ENCODE peak calls at places on chromosomes 2 and 18, in nine cellular contexts. N is HEK293T; B is NCI-H510A; D is stimulated activated CD8-positive, alpha-beta memory T cell treated with anti-CD3 and anti-CD28 coated beads, Interleukin-4, amount 100 ng/mL, for 24 hours; U is ELF-1; G is ureter; F is BJ; Z is CD8-positive, alpha-beta T cell; L is fibroblast of the aortic adventitia. S is an unnamed sample.

GRCh38 chr2:121476714-121477113 is 54.0 kb upstream of the RNU4ATAC start:
- DNase-seq in Z (no peak), F (no peak), L (peak), D (no peak), B (no peak), U (no peak), G (no peak), N (no peak), S (no peak)

GRCh38 chr18:36185157-36185556 is 2.1 kb upstream of the MOCOS start:
- DNase-seq in Z (no peak), B (no peak), D (no peak), U (no peak), F (no peak), G (no peak), N (no peak), L (no peak), S (peak)

GRCh38 chr2:200575957-200576356 is 9.9 kb upstream of the AOX1 start:
- DNase-seq in U (no peak), Z (no peak), F (no peak), L (peak), N (no peak), D (no peak), B (no peak), G (no peak), S (no peak)

GRCh38 chr18:63314991-63315662 is 4.4 kb downstream of the BCL2 start:
- DNase-seq in G (no peak), L (no peak), Z (no peak), D (no peak), U (no peak), F (no peak), N (no peak), B (no peak), S (no peak)

GRCh38 chr2:27992787-27993747 is 102.5 kb downstream of the BABAM2 start:
- DNase-seq in B (no peak), L (peak), G (no peak), N (no peak), F (peak), U (peak), D (no peak), Z (no peak), S (no peak)

GRCh38 chr2:219059375-219059724 is 1.4 kb downstream of the IHH start:
- DNase-seq in Z (no peak), B (no peak), F (no peak), N (no peak), U (peak), D (no peak), L (no peak), G (no peak), S (no peak)

GRCh38 chr2:204353823-204354222 is 191.5 kb upstream of the PARD3B start:
- DNase-seq in Z (no peak), N (no peak), D (no peak), G (no peak), U (no peak), B (no peak), L (peak), F (peak), S (no peak)

GRCh38 chr18:75041586-75041985 is 167.4 kb downstream of the PTGR3 start:
- DNase-seq in B (peak), F (no peak), G (no peak), U (no peak), D (no peak), N (peak), Z (no peak), L (peak), S (peak)

GRCh38 chr2:26344581-26345283 is 1.2 kb upstream of the SELENOI start:
- DNase-seq in L (peak), G (peak), B (no peak), D (no peak), Z (no peak), F (no peak), U (peak), N (no peak), S (no peak)

GRCh38 chr18:49754866-49755265 is 58.5 kb downstream of the ACAA2 start:
- DNase-seq in G (no peak), D (no peak), U (no peak), N (no peak), F (no peak), Z (no peak), L (no peak), B (no peak), S (no peak)

GRCh38 chr2:165646321-165646801 is 147.7 kb downstream of the GALNT3 start:
- DNase-seq in U (no peak), F (peak), N (peak), D (no peak), Z (no peak), L (no peak), G (no peak), B (no peak), S (no peak)

GRCh38 chr18:51229328-51229727 is 31.8 kb upstream of the MEX3C start:
- DNase-seq in L (no peak), Z (no peak), U (no peak), D (no peak), B (no peak), F (no peak), N (no peak), G (no peak), S (no peak)

GRCh38 chr2:237868631-237869356 is 9.4 kb downstream of the RAMP1 start:
- DNase-seq in F (no peak), B (no peak), L (peak), D (no peak), G (no peak), Z (no peak), N (no peak), U (no peak), S (no peak)

GRCh38 chr2:143934913-143935310 is 585.0 kb downstream of the ZEB2 start:
- DNase-seq in L (no peak), B (no peak), N (no peak), G (no peak), U (no peak), Z (no peak), D (no peak), F (no peak), S (no peak)

GRCh38 chr2:199434555-199434954 is 23.2 kb downstream of the SATB2 start:
- DNase-seq in D (no peak), B (no peak), F (no peak), Z (no peak), L (no peak), U (no peak), N (no peak), G (no peak), S (no peak)

GRCh38 chr2:148273158-148273691 is 252.3 kb downstream of the MBD5 start:
- DNase-seq in D (no peak), F (no peak), L (peak), B (no peak), U (peak), N (no peak), Z (no peak), G (no peak), S (no peak)

GRCh38 chr2:229849073-229849472 is 72.7 kb downstream of the TRIP12 start:
- DNase-seq in L (no peak), N (no peak), U (no peak), B (no peak), F (no peak), G (no peak), Z (no peak), D (no peak), S (no peak)

GRCh38 chr18:65876310-65876709 is 125.5 kb downstream of the CDH7 start:
- DNase-seq in G (no peak), N (no peak), L (no peak), Z (no peak), U (no peak), F (no peak), D (no peak), B (no peak), S (no peak)

GRCh38 chr2:69833752-69834151 is 4.3 kb downstream of the GMCL1 start:
- DNase-seq in B (no peak), D (no peak), N (no peak), F (no peak), G (no peak), L (no peak), U (no peak), Z (no peak), S (no peak)

GRCh38 chr2:200609027-200609614 is 23.3 kb downstream of the AOX1 start:
- DNase-seq in N (no peak), G (no peak), B (no peak), Z (no peak), D (no peak), L (peak), F (peak), U (no peak), S (no peak)

GRCh38 chr2:238082858-238083257 is 17.3 kb upstream of the ESPNL start:
- DNase-seq in U (no peak), L (no peak), Z (no peak), G (no peak), D (no peak), F (no peak), N (no peak), B (no peak), S (no peak)

GRCh38 chr18:48488388-48488850 is 50.4 kb upstream of the CTIF start:
- DNase-seq in U (peak), G (peak), B (no peak), F (peak), D (no peak), L (peak), Z (no peak), N (no peak), S (no peak)

GRCh38 chr2:106869512-106870276 is 16.3 kb downstream of the ST6GAL2 start:
- DNase-seq in G (no peak), B (peak), Z (no peak), N (no peak), L (no peak), U (peak), D (no peak), F (no peak), S (no peak)

GRCh38 chr2:219603784-219604183 is 6.1 kb downstream of the STK11IP start:
- DNase-seq in U (no peak), B (no peak), Z (no peak), D (no peak), N (no peak), F (no peak), G (no peak), L (no peak), S (no peak)

GRCh38 chr2:28408764-28409599 is 16.3 kb downstream of the FOSL2 start:
- DNase-seq in F (peak), D (peak), U (no peak), G (peak), N (no peak), Z (peak), L (no peak), B (no peak), S (no peak)

GRCh38 chr18:35484034-35484433 is 13.7 kb downstream of the INO80C start:
- DNase-seq in L (no peak), F (no peak), Z (no peak), B (no peak), G (no peak), D (no peak), N (no peak), U (no peak), S (no peak)

GRCh38 chr2:187541086-187542085 is 12.8 kb downstream of the TFPI start:
- DNase-seq in B (no peak), Z (no peak), N (no peak), L (peak), D (no peak), G (no peak), U (no peak), F (peak), S (no peak)

GRCh38 chr2:41896186-41896846 is 151.5 kb upstream of the PKDCC start:
- DNase-seq in G (no peak), U (peak), F (no peak), Z (no peak), D (no peak), N (no peak), B (no peak), L (no peak), S (no peak)

GRCh38 chr2:24893934-24894333 is 26.1 kb downstream of the ADCY3 start:
- DNase-seq in U (no peak), L (no peak), D (no peak), G (no peak), F (no peak), B (no peak), Z (no peak), N (no peak), S (no peak)

GRCh38 chr2:234162876-234163275 is 112.4 kb downstream of the SPP2 start:
- DNase-seq in F (no peak), N (no peak), B (no peak), U (no peak), L (no peak), D (no peak), Z (no peak), G (no peak), S (no peak)